ENCODE peak calls at places on chromosomes 16 and 17, in nine cellular contexts. G, D, N, J, Y, A, S, E and T are unnamed samples.

GRCh38 chr17:78409191-78409621 is 30.8 kb downstream of the PGS1 start:
- DNase-seq in G (peak), D (no peak), N (no peak), J (peak), Y (no peak), A (no peak), S (no peak), E (no peak), T (no peak)

GRCh38 chr17:45895969-45896793 is 1.8 kb downstream of the MAPT start:
- DNase-seq in G (no peak), D (peak), N (no peak), J (no peak), Y (no peak), A (peak), S (peak), E (no peak), T (no peak)

GRCh38 chr16:50300942-50301625 is 34.7 kb downstream of the ADCY7 start:
- DNase-seq in G (no peak), D (peak), N (peak), J (peak), Y (peak), A (peak), S (no peak), E (no peak), T (peak)

GRCh38 chr16:13307255-13307654 is 405.9 kb downstream of the SHISA9 start:
- DNase-seq in G (peak), D (peak), N (no peak), J (no peak), Y (no peak), A (no peak), S (no peak), E (no peak), T (no peak)

GRCh38 chr17:43378766-43379165 is 20.0 kb upstream of the ARL4D start:
- DNase-seq in G (no peak), D (no peak), N (no peak), J (no peak), Y (no peak), A (no peak), S (peak), E (no peak), T (no peak)

GRCh38 chr17:66542967-66543525 is 240.6 kb downstream of the PRKCA start:
- DNase-seq in G (no peak), D (peak), N (no peak), J (no peak), Y (no peak), A (no peak), S (no peak), E (no peak), T (no peak)

GRCh38 chr17:80599546-80600305 is 55.1 kb downstream of the RPTOR start:
- DNase-seq in G (no peak), D (peak), N (no peak), J (no peak), Y (no peak), A (no peak), S (peak), E (peak), T (no peak)

GRCh38 chr16:85918436-85918835 is 19.5 kb downstream of the IRF8 start:
- DNase-seq in G (no peak), D (no peak), N (peak), J (no peak), Y (no peak), A (no peak), S (no peak), E (no peak), T (no peak)

GRCh38 chr17:45235071-45236001 is 13.7 kb downstream of the FMNL1 start:
- DNase-seq in G (peak), D (peak), N (peak), J (peak), Y (peak), A (peak), S (peak), E (peak), T (peak)

GRCh38 chr16:17404903-17405691 is 65.7 kb downstream of the XYLT1 start:
- DNase-seq in G (no peak), D (peak), N (no peak), J (peak), Y (peak), A (peak), S (no peak), E (no peak), T (peak)

GRCh38 chr17:62919388-62919787 is 46.6 kb upstream of the TANC2 start:
- DNase-seq in G (no peak), D (peak), N (no peak), J (no peak), Y (no peak), A (no peak), S (no peak), E (no peak), T (no peak)

GRCh38 chr16:4691666-4692412 is 1.5 kb upstream of the NUDT16L1 start:
- DNase-seq in G (no peak), D (no peak), N (peak), J (peak), Y (peak), A (peak), S (peak), E (no peak), T (no peak)

GRCh38 chr17:31216053-31216751 is 80.8 kb downstream of the OMG start:
- DNase-seq in G (no peak), D (peak), N (no peak), J (no peak), Y (no peak), A (no peak), S (no peak), E (peak), T (no peak)

GRCh38 chr17:8883353-8883752 is 15.9 kb upstream of the PIK3R6 start:
- DNase-seq in G (no peak), D (no peak), N (no peak), J (no peak), Y (no peak), A (no peak), S (no peak), E (no peak), T (no peak)

GRCh38 chr17:4710693-4711634 is 532 bp downstream of the ARRB2 start:
- DNase-seq in G (no peak), D (no peak), N (no peak), J (peak), Y (no peak), A (peak), S (no peak), E (no peak), T (no peak)

GRCh38 chr16:25141648-25142047 is 30.1 kb downstream of the LCMT1 start:
- DNase-seq in G (no peak), D (no peak), N (no peak), J (no peak), Y (no peak), A (no peak), S (no peak), E (no peak), T (no peak)

GRCh38 chr17:78128616-78129384 is at the start of gene TMC6:
- DNase-seq in G (peak), D (no peak), N (peak), J (peak), Y (no peak), A (peak), S (peak), E (peak), T (peak)

GRCh38 chr17:34614698-34615097 is 35.3 kb downstream of the TMEM132E start:
- DNase-seq in G (no peak), D (no peak), N (no peak), J (no peak), Y (no peak), A (no peak), S (no peak), E (no peak), T (no peak)

GRCh38 chr17:7838291-7839075 is 4.5 kb downstream of the KDM6B start:
- DNase-seq in G (no peak), D (peak), N (peak), J (no peak), Y (no peak), A (peak), S (peak), E (no peak), T (no peak)

GRCh38 chr16:85412911-85413520 is 200.1 kb upstream of the GSE1 start:
- DNase-seq in G (no peak), D (no peak), N (peak), J (peak), Y (no peak), A (peak), S (no peak), E (no peak), T (no peak)

GRCh38 chr17:21177854-21178600 is 35.9 kb downstream of the TMEM11 start:
- DNase-seq in G (no peak), D (no peak), N (no peak), J (no peak), Y (no peak), A (no peak), S (peak), E (no peak), T (peak)

GRCh38 chr17:13074026-13074425 is 56.2 kb upstream of the ELAC2 start:
- DNase-seq in G (no peak), D (no peak), N (no peak), J (no peak), Y (no peak), A (no peak), S (no peak), E (no peak), T (no peak)

GRCh38 chr17:9334536-9335446 is 240.8 kb downstream of the STX8 start:
- DNase-seq in G (no peak), D (no peak), N (no peak), J (no peak), Y (no peak), A (no peak), S (peak), E (no peak), T (no peak)

GRCh38 chr16:89478576-89479221 is 11.7 kb downstream of the ANKRD11 start:
- DNase-seq in G (no peak), D (peak), N (no peak), J (no peak), Y (no peak), A (peak), S (peak), E (no peak), T (no peak)

GRCh38 chr16:47750371-47750770 is 289.2 kb downstream of the PHKB start:
- DNase-seq in G (no peak), D (no peak), N (no peak), J (no peak), Y (no peak), A (no peak), S (no peak), E (no peak), T (no peak)

GRCh38 chr17:59530561-59530960 is 34.8 kb upstream of the DHX40 start:
- DNase-seq in G (no peak), D (no peak), N (no peak), J (no peak), Y (no peak), A (no peak), S (no peak), E (no peak), T (no peak)

GRCh38 chr17:59533694-59534093 is 31.7 kb upstream of the DHX40 start:
- DNase-seq in G (no peak), D (no peak), N (no peak), J (no peak), Y (no peak), A (no peak), S (no peak), E (no peak), T (no peak)

GRCh38 chr17:59538195-59538909 is 27.1 kb upstream of the DHX40 start:
- DNase-seq in G (no peak), D (no peak), N (no peak), J (no peak), Y (no peak), A (no peak), S (no peak), E (no peak), T (no peak)

DNA sequence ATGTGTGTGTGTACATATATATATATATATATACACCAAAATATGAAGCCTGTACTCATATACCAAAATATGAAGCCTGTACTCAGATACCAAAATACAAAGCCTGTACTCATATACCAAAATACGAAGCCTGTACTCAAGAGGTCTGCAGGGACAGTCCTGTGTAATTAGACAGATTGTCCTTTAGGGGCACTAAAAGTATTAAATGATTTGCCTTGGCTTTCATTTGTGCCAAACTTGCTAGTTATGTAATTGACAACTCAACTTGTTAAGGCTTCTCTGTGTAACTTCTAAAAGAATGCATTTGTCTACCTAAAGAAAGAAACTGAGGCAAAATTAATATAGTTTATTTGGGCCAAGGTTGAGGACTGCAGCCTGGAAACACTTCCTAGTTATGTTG is 30.8 kb upstream of the DHX40 start:
- DNase-seq in G (no peak), D (no peak), N (no peak), J (no peak), Y (no peak), A (no peak), S (no peak), E (peak), T (no peak)
- TF ChIP-seq CTCF in G (peak), D (no peak), N (no peak), J (no peak), Y (no peak), A (no peak), S (peak), E (peak), T (no peak)

DNA sequence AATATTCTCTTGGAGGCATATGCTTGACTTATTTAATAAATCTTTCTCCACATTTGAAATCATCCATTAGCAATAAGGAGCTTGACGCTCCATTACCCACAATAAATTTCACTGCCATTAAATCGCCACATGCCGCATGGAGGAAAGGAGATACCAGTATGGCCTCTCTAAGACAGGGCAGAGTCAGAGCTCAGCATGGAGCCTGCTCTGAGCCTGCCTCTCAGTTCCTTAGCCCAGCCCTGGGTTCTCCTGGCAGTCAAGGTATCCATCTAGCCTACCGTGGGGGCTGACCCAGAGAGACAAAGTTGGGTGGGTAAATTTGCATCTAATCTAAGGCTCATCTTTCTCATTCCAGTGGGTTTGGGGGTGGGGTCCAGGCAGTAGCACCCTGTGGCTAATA is 80.3 kb upstream of the CES5A start:
- DNase-seq in G (no peak), D (no peak), N (no peak), J (no peak), Y (no peak), A (no peak), S (no peak), E (no peak), T (no peak)
- H3K4me3 ChIP-seq in G (no peak), D (no peak), N (no peak), J (no peak), Y (no peak), A (no peak), S (no peak), E (no peak), T (no peak)

DNA sequence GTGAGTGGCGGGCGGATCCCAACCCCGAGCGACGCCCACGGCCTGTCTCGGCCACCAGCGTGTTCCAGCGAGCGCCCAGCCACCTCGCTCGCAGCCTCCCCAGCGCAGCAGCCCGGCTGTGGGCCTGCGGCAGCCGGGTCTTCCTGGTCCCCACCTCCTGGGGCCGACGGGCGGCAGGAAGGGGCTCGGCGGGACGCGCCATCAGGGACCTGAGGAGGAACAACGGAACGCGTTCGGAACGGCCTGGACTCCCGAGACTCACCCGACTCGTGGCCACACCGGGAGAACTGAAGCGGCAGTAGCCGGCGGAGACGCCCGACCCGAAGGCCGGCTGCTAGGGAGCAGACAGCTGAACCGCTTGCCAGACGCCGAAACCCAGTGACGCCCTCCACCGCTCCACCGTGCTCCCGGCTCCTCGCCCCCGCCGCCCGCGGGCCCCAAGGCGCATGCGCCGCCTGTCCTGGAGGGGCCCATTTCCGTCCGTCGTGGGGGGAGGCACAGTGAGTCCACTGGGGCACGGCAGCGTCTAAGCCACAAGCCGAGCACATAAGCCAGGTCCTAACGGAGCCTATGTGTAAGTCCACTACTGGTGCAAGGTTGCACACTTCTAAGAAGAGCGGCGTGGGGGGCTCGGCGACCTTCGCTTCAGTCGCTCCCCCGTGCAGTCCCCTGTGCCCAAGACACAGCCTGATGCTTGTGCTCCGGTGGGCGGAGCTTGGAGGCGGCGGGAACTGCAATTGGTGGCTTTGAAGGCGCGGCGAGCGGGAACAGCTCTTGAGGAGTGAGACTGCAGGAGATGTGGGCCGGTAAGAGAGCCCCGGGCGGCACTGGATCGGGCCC is at the start of the genes CENPN and CMC2:
- DNase-seq in G (peak), D (peak), N (peak), J (peak), Y (peak), A (peak), S (peak), E (peak), T (peak)
- TF ChIP-seq CTCF in G (no peak), D (no peak), N (no peak), J (no peak), Y (no peak), A (no peak), S (no peak), E (no peak), T (no peak)

GRCh38 chr17:83084214-83084613 is 4.8 kb downstream of the METRNL start:
- DNase-seq in G (no peak), D (no peak), N (no peak), J (no peak), Y (no peak), A (no peak), S (no peak), E (no peak), T (no peak)

GRCh38 chr17:83084621-83085056 is 5.2 kb downstream of the METRNL start:
- DNase-seq in G (no peak), D (no peak), N (no peak), J (peak), Y (no peak), A (no peak), S (no peak), E (no peak), T (no peak)

GRCh38 chr17:83086197-83086880 is 6.9 kb downstream of the METRNL start:
- DNase-seq in G (no peak), D (peak), N (no peak), J (no peak), Y (no peak), A (no peak), S (no peak), E (no peak), T (no peak)

GRCh38 chr17:83085526-83086196 is 6.3 kb downstream of the METRNL start:
- DNase-seq in G (no peak), D (no peak), N (no peak), J (no peak), Y (no peak), A (no peak), S (no peak), E (no peak), T (no peak)

GRCh38 chr17:83085103-83085502 is 5.7 kb downstream of the METRNL start:
- DNase-seq in G (no peak), D (no peak), N (no peak), J (no peak), Y (no peak), A (no peak), S (no peak), E (no peak), T (no peak)
- H3K4me3 ChIP-seq in G (no peak), D (no peak), N (no peak), J (peak), Y (no peak), A (no peak), S (no peak), E (no peak), T (no peak)

GRCh38 chr16:58049697-58050185 is 24.2 kb downstream of the MMP15 start:
- DNase-seq in G (no peak), D (no peak), N (peak), J (no peak), Y (no peak), A (peak), S (peak), E (no peak), T (no peak)
- TF ChIP-seq CTCF in G (no peak), D (no peak), N (no peak), J (no peak), Y (no peak), A (no peak), S (no peak), E (no peak), T (no peak)

DNA sequence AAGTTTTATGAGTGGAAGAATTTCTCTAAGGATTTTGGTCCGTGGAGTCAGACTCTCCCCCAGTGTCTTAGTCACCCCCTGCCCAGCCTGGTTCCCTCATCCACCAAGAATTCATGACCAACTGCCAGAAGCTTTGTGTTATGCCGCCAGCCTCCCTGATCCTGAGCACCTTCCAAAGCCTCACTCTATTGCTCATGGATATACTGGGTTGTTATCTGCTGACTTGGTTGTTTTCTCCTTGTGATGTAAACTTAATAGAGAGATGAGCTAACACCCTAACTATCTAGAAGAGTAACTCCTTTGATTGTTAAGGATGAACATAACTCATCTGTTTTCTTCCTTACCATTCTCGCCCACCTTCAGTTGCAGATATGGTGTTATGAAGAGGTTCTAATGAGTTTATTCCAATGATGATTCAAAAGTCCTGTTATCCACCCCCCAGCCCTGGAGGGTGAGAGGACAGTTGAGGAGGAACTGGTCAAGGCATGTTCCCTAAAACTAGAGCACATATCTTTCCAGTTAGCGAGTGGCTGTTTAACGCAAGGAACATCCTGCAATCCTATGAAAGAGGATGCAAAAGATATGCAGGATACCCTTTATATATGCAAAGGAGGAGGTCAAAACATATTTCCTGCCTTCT is 1.5 kb upstream of the PSMD3 start:
- DNase-seq in G (no peak), D (peak), N (no peak), J (no peak), Y (peak), A (no peak), S (no peak), E (no peak), T (no peak)
- H3K4me3 ChIP-seq in G (no peak), D (no peak), N (no peak), J (peak), Y (no peak), A (no peak), S (no peak), E (no peak), T (no peak)